ENCODE peak calls at places on chromosomes 1 and 21, in six cellular contexts. H is iPS DF 6.9, W is fibroblast of pulmonary artery, K is esophagus squamous epithelium, Y is left lung, C is AG04450. Z is an unnamed sample.

GRCh38 chr1:84272401-84272800 is 29.1 kb upstream of the SAMD13 start:
- DNase-seq in W (no peak), H (no peak), K (no peak), Y (no peak), C (no peak), Z (peak)

GRCh38 chr1:108209456-108210108 is 9.4 kb upstream of the SLC25A24 start:
- DNase-seq in C (no peak), H (no peak), K (no peak), Y (no peak), W (no peak), Z (no peak)

GRCh38 chr1:204477036-204477740 is 17.4 kb downstream of the PIK3C2B start:
- DNase-seq in Y (no peak), H (no peak), K (no peak), W (no peak), C (no peak), Z (peak)

GRCh38 chr1:164804366-164804765 is 245.4 kb downstream of the PBX1 start:
- DNase-seq in C (no peak), H (no peak), Y (no peak), K (no peak), W (peak), Z (no peak)

GRCh38 chr21:25670726-25671125 is 31.7 kb downstream of the JAM2 start:
- DNase-seq in H (no peak), K (no peak), C (peak), W (peak), Y (no peak), Z (no peak)

GRCh38 chr1:44240802-44241671 is 27.8 kb downstream of the DMAP1 start:
- DNase-seq in W (no peak), H (no peak), C (no peak), K (no peak), Y (peak), Z (no peak)

GRCh38 chr1:203291201-203292096 is 13.9 kb upstream of the BTG2 start:
- DNase-seq in K (no peak), W (no peak), C (no peak), H (no peak), Y (no peak), Z (no peak)

GRCh38 chr1:110062612-110063011 is 7.9 kb downstream of the ALX3 start:
- DNase-seq in H (no peak), Y (no peak), W (no peak), K (no peak), C (no peak), Z (no peak)

GRCh38 chr1:163191301-163191700 is 11.4 kb downstream of the RGS5 start:
- DNase-seq in Y (no peak), C (no peak), K (no peak), W (no peak), H (no peak), Z (no peak)

GRCh38 chr1:30847358-30847972 is 61.1 kb downstream of the SDC3 start:
- DNase-seq in Y (peak), W (peak), C (peak), H (no peak), K (no peak), Z (peak)

DNA sequence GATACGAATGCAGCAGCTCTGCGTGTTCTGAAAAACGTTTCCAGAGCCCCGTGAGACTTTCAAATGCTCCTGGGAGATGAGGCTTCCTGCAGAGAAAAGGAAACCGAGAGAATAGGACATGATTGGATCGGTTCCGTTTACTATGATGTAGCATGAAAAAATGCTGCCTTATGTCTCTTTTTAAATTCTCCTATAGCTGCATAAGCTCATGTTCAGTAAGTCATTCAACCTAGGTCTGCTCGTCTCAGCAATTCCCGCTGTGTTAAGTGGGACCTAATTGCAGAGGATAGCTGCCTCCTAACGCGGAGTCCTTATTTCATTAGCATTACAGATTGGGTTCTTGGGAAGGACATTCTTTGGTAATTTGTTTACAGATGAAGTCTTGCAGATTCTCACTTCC is 165.3 kb downstream of the GALNT2 start:
- DNase-seq in K (no peak), H (no peak), W (peak), C (no peak), Y (no peak), Z (no peak)
- H3K4me3 ChIP-seq in K (no peak), H (no peak), W (peak), C (no peak), Y (no peak), Z (no peak)

GRCh38 chr21:26784974-26785373 is 60.2 kb downstream of the ADAMTS1 start:
- DNase-seq in H (no peak), C (no peak), K (no peak), W (no peak), Y (no peak), Z (no peak)
- H3K4me3 ChIP-seq in H (no peak), C (no peak), K (no peak), W (no peak), Y (no peak), Z (no peak)

DNA sequence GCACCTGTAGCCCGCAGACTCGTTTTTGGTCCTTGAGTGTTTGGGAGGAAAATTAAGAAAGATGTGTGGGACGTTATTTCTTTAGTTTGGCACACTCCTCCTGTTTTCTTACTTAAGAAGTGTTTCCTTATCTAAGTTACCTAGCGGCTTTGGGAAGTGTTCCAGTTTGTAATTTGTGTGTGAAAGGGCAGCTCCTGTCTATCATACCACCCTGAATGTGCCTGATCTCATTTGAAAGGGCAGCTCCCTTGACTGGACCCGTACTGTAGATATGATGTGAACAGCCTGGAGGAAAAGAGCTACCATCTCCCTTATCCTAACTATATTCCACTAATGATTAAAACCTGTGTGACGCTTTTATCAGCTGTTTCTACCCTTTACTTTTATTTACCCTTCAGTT is 314.3 kb downstream of the CHRM3 start:
- DNase-seq in W (no peak), Y (no peak), C (no peak), K (no peak), H (no peak), Z (no peak)
- H3K4me3 ChIP-seq in W (no peak), Y (no peak), C (no peak), K (no peak), H (no peak), Z (no peak)

GRCh38 chr1:156598731-156599432 is 2.4 kb downstream of the GPATCH4 start:
- DNase-seq in H (no peak), C (no peak), K (no peak), Y (no peak), W (no peak), Z (no peak)

GRCh38 chr1:156600733-156601121 is 552 bp downstream of the GPATCH4 start:
- DNase-seq in W (peak), H (no peak), K (no peak), C (no peak), Y (no peak), Z (no peak)

GRCh38 chr1:156601122-156601830 is at the start of gene GPATCH4:
- DNase-seq in K (no peak), Y (peak), H (peak), C (peak), W (peak), Z (peak)

GRCh38 chr1:156598125-156598524 is 3.2 kb downstream of the GPATCH4 start:
- DNase-seq in H (no peak), K (no peak), Y (no peak), C (no peak), W (no peak), Z (no peak)

GRCh38 chr1:156599811-156600210 is 1.5 kb downstream of the GPATCH4 start:
- DNase-seq in H (no peak), C (no peak), Y (no peak), W (no peak), K (no peak), Z (no peak)
- H3K4me3 ChIP-seq in H (no peak), C (no peak), Y (no peak), W (no peak), K (no peak), Z (no peak)

DNA sequence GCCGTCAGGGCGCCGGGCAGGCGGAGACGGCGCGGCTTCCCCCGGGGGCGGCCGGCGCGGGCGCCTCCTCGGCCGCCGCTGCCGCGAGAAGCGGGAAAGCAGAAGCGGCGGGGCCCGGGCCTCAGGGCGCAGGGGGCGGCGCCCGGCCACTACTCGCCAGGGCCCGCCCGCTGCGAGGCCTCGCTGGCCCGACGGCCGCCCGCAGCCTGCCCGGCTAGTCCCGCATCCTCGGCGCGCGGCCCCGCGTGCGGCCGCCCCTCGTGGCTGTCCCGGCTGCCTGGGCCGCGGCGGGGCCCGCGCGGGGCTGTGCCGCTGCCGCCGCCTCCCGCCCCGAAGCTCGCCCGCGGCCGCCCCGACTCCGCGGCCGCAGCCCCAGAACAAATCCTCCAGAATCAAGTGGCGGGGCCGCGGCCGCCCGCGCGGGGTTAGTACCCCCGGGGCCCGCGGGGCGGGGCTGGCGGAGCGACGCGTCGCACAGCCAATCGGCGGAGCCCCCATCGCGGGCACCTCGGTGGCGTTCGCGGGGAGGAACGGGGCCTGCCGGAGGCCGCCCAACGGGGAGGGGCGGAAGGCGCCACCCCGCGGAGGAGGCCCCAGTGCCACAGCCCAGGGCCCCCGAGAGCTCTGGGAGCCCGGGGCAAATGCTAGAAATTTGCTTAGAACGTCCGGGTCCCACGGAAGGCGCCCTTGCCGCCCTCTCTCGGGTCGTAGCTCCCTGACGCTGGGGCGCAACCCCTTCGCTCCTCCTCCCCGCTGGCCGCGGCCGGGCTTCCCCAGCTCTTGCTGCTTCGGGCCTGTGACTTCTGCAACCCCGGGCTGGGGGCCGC is at the start of gene RUNX3:
- DNase-seq in C (no peak), W (no peak), H (no peak), Y (peak), K (peak), Z (peak)
- H3K4me3 ChIP-seq in C (no peak), W (no peak), H (peak), Y (peak), K (peak), Z (peak)

DNA sequence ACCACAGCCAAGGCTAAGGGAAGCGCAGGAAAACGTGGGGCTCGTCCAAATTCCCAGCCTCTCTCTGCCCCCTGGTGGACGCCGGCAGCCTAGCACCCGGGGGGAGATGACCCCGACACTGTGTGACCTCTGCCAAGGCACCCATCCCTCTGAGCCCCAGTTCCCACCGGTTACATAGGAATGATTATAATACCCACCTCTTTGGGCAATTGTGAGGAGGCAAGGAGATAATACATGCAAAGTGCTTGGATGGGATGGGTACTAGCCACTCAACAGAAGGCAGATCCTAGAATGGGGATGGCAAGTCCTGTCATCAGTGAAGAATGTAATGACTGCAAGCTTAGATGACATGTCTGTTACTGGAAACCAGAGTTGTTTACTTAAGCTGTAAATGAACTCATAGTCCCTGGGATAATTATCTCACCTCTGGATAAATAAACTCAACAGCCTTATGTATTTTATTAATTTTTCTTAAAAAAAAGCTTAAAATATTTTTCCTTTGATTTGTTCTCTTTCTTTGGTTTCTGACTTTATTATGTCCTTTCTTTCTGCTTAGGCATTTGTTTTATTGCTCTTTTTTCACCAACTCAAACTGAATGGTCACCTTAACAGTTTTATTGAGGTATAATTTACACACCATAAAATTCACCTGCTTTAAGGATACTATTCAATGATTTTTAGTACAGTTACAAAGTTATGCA is 11.3 kb upstream of the BMP8B start:
- DNase-seq in H (no peak), C (peak), Y (peak), K (no peak), W (peak), Z (peak)
- H3K4me3 ChIP-seq in H (no peak), C (no peak), Y (no peak), K (no peak), W (no peak), Z (no peak)

DNA sequence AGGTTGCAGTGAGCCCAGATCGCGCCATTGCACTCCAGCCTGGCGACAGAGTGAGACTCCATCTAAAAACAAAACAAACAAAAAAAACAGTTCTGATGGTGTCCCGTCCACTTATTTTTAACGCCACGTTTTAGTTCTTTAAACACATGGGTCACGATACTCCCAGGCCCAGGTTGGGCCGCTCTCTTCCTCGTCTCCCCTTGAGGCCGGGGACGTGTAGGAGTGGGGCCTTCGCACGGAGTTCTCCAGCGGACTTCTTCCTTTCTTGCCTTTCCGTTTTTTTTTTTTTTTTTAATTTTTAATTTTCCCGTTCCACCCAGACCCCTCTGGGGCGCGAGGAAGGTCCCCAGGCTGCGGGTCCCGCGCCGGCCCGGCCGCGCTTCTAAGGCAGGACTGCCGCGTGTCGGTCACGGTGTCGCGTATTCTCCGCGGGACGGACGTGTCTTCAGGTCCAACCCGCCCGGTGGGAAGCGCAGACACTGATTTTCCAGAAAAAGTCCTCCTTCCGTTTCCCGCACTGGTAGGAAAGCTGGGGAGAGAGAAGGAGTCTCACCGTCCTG is 47.5 kb upstream of the SLC19A1 start:
- DNase-seq in C (no peak), H (no peak), Y (no peak), W (no peak), K (no peak), Z (peak)
- H3K4me3 ChIP-seq in C (peak), H (peak), Y (peak), W (peak), K (peak), Z (peak)

DNA sequence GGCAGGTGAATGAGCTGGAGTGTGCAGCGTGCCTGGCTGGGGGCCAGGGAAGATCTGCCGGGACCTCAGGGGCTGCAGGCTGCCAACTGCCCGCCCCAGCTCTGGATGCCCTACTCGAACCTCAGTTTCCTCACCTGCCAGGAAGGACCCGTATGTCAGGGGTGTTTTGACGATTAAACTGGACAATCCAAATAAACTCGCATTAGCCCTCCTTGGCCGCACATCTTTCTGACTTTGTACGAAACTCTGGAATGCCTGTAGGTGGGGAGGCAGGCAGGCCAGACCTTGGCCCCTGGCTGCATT is 8.3 kb upstream of the ZNF669 start:
- DNase-seq in Y (no peak), C (no peak), W (no peak), K (no peak), H (no peak), Z (no peak)
- H3K4me3 ChIP-seq in Y (peak), C (peak), W (no peak), K (peak), H (peak), Z (peak)

GRCh38 chr1:154941332-154941995 is 4.9 kb upstream of the PMVK start:
- DNase-seq in C (no peak), H (no peak), W (no peak), K (no peak), Y (no peak), Z (no peak)

GRCh38 chr1:154945160-154945961 is 8.8 kb upstream of the PMVK start:
- DNase-seq in C (no peak), Y (no peak), W (no peak), H (no peak), K (no peak), Z (no peak)

GRCh38 chr1:154945962-154946850 is 9.7 kb upstream of the PMVK start:
- DNase-seq in K (no peak), H (no peak), Y (no peak), W (no peak), C (no peak), Z (no peak)

GRCh38 chr1:154944422-154945159 is 8.1 kb upstream of the PMVK start:
- DNase-seq in H (no peak), C (no peak), K (no peak), W (no peak), Y (no peak), Z (no peak)

GRCh38 chr1:154943649-154944421 is 7.3 kb upstream of the PMVK start:
- DNase-seq in C (no peak), H (no peak), Y (no peak), K (no peak), W (peak), Z (peak)
- H3K4me3 ChIP-seq in C (no peak), H (no peak), Y (no peak), K (no peak), W (no peak), Z (no peak)

Z was measured in H7.